ENCODE peak calls at places on chromosomes 2 and 18, in four cellular contexts. V is SHP77; J is CD8-positive, alpha-beta memory T cell; W is CD8-positive, alpha-beta T cell. D is an unnamed sample.

GRCh38 chr2:66443183-66443976 is 8.5 kb downstream of the MEIS1 start:
- DNase-seq in V (no peak), J (no peak), W (no peak), D (no peak)

GRCh38 chr18:2846241-2846637 is 567 bp upstream of the EMILIN2 start:
- DNase-seq in W (no peak), J (no peak), V (no peak), D (no peak)

GRCh38 chr2:209495855-209496585 is 72.2 kb downstream of the MAP2 start:
- DNase-seq in V (peak; percentile 81), W (no peak), J (no peak), D (no peak)

GRCh38 chr18:59268722-59269562 is 4.3 kb downstream of the RAX start:
- DNase-seq in V (peak; percentile 46), J (no peak), W (no peak), D (no peak)

GRCh38 chr2:78718483-78718882 is 307.0 kb upstream of the REG3G start:
- DNase-seq in W (no peak), J (no peak), V (no peak), D (no peak)

GRCh38 chr2:32617790-32618189 is 10.1 kb upstream of the TTC27 start:
- DNase-seq in V (no peak), J (no peak), W (no peak), D (no peak)

GRCh38 chr2:71466301-71467179 is 13.2 kb downstream of the DYSF start:
- DNase-seq in V (no peak), W (no peak), J (no peak), D (no peak)

GRCh38 chr18:45164551-45164950 is 450.7 kb upstream of the SLC14A2 start:
- DNase-seq in J (no peak), W (no peak), V (no peak), D (no peak)

GRCh38 chr18:9437049-9437448 is 38.3 kb upstream of the RALBP1 start:
- DNase-seq in V (no peak), W (no peak), J (no peak), D (no peak)

GRCh38 chr2:235746257-235746934 is 252.6 kb downstream of the AGAP1 start:
- DNase-seq in V (peak; percentile 44), J (peak; percentile 45), W (no peak), D (peak; percentile 55)

GRCh38 chr18:23943903-23944624 is 70.5 kb upstream of the TTC39C start:
- DNase-seq in W (no peak), J (no peak), V (no peak), D (no peak)

GRCh38 chr2:230179086-230179485 is 40.7 kb downstream of the SP110 start:
- DNase-seq in W (no peak), J (no peak), V (no peak), D (no peak)

GRCh38 chr2:1060372-1060771 is 109.7 kb downstream of the SNTG2 start:
- DNase-seq in J (no peak), V (no peak), W (no peak), D (no peak)

GRCh38 chr2:165558832-165559231 is 89.3 kb downstream of the CSRNP3 start:
- DNase-seq in W (no peak), V (no peak), J (no peak), D (no peak)

GRCh38 chr18:59910967-59911366 is 11.2 kb downstream of the PMAIP1 start:
- DNase-seq in J (no peak), V (no peak), W (no peak), D (no peak)

GRCh38 chr2:30109856-30110255 is 37.0 kb upstream of the YPEL5 start:
- DNase-seq in J (no peak), W (no peak), V (no peak), D (no peak)

GRCh38 chr2:26640331-26640745 is 828 bp downstream of the CIB4 start:
- DNase-seq in W (no peak), J (no peak), V (no peak), D (no peak)

GRCh38 chr2:234427081-234428058 is 69.5 kb downstream of the ARL4C start:
- DNase-seq in W (no peak), J (no peak), V (no peak), D (no peak)

GRCh38 chr2:31414601-31415241 is at the start of gene XDH:
- DNase-seq in V (no peak), W (no peak), J (no peak), D (no peak)

GRCh38 chr2:40105593-40105992 is 326.5 kb upstream of the THUMPD2 start:
- DNase-seq in W (no peak), V (no peak), J (no peak), D (no peak)

GRCh38 chr18:45103319-45104070 is 422.8 kb downstream of the SETBP1 start:
- DNase-seq in J (no peak), V (no peak), W (no peak), D (no peak)

GRCh38 chr2:11525762-11526161 is 8.1 kb upstream of the GREB1 start:
- DNase-seq in V (no peak), W (no peak), J (no peak), D (no peak)

GRCh38 chr2:238106339-238106697 is 6.2 kb downstream of the ESPNL start:
- DNase-seq in J (no peak), W (no peak), V (no peak), D (no peak)

GRCh38 chr2:205695460-205695979 is 13.2 kb downstream of the NRP2 start:
- DNase-seq in V (no peak), W (no peak), J (no peak), D (no peak)

GRCh38 chr2:18611604-18612003 is 22.2 kb upstream of the NT5C1B start:
- DNase-seq in J (no peak), V (peak; percentile 53), W (no peak), D (no peak)

GRCh38 chr18:44033144-44033543 is 647.5 kb upstream of the SETBP1 start:
- DNase-seq in W (no peak), V (no peak), J (no peak), D (no peak)